ENCODE peak calls at places on chromosomes 11 and 22, in four cellular contexts. One of them, this sample, is unnamed.

GRCh38 chr11:67504023-67504949 is 877 bp downstream of the PITPNM1 start:
- DNase-seq in endothelial cell of umbilical vein: peak; percentile 9
- DNase-seq in A549: peak; percentile 32
- DNase-seq in K562: peak; percentile 75
- DNase-seq in this sample: peak; percentile 70

GRCh38 chr11:92838655-92839334 is 130.7 kb upstream of the MTNR1B start:
- DNase-seq in endothelial cell of umbilical vein: no peak
- DNase-seq in A549: no peak
- DNase-seq in K562: no peak
- DNase-seq in this sample: no peak

GRCh38 chr11:119875841-119876600 is 147.0 kb upstream of the NECTIN1 start:
- DNase-seq in endothelial cell of umbilical vein: no peak
- DNase-seq in A549: no peak
- DNase-seq in K562: no peak
- DNase-seq in this sample: no peak

GRCh38 chr11:17498475-17498874 is 21.8 kb upstream of the ABCC8 start:
- DNase-seq in endothelial cell of umbilical vein: no peak
- DNase-seq in A549: no peak
- DNase-seq in K562: peak; percentile 26
- DNase-seq in this sample: peak; percentile 6

GRCh38 chr11:100681064-100681502 is 6.0 kb upstream of the ARHGAP42 start:
- DNase-seq in endothelial cell of umbilical vein: no peak
- DNase-seq in A549: no peak
- DNase-seq in K562: peak; percentile 58
- DNase-seq in this sample: peak; percentile 88

GRCh38 chr11:15889972-15890371 is 466.4 kb downstream of the SOX6 start:
- DNase-seq in endothelial cell of umbilical vein: no peak
- DNase-seq in A549: no peak
- DNase-seq in K562: no peak
- DNase-seq in this sample: no peak

GRCh38 chr22:40560994-40561515 is 75.5 kb downstream of the MRTFA start:
- DNase-seq in endothelial cell of umbilical vein: no peak
- DNase-seq in A549: no peak
- DNase-seq in K562: no peak
- DNase-seq in this sample: no peak

GRCh38 chr11:94583213-94583884 is 16.2 kb downstream of the PIWIL4 start:
- DNase-seq in endothelial cell of umbilical vein: no peak
- DNase-seq in A549: no peak
- DNase-seq in K562: no peak
- DNase-seq in this sample: no peak

GRCh38 chr11:15770798-15771414 is 585.4 kb downstream of the SOX6 start:
- DNase-seq in endothelial cell of umbilical vein: peak; percentile 16
- DNase-seq in A549: peak; percentile 29
- DNase-seq in K562: peak; percentile 57
- DNase-seq in this sample: peak; percentile 43

GRCh38 chr11:33946930-33947329 is 55.1 kb upstream of the LMO2 start:
- DNase-seq in endothelial cell of umbilical vein: no peak
- DNase-seq in A549: no peak
- DNase-seq in K562: no peak
- DNase-seq in this sample: no peak

GRCh38 chr22:44981857-44982256 is 27.9 kb downstream of the PHF21B start:
- DNase-seq in endothelial cell of umbilical vein: no peak
- DNase-seq in A549: no peak
- DNase-seq in K562: no peak
- DNase-seq in this sample: no peak

GRCh38 chr22:47398921-47399790 is 636.7 kb downstream of the TBC1D22A start:
- DNase-seq in endothelial cell of umbilical vein: no peak
- DNase-seq in A549: no peak
- DNase-seq in K562: no peak
- DNase-seq in this sample: no peak

GRCh38 chr11:114036958-114037357 is 22.6 kb upstream of the ZBTB16 start:
- DNase-seq in endothelial cell of umbilical vein: no peak
- DNase-seq in A549: no peak
- DNase-seq in K562: no peak
- DNase-seq in this sample: no peak
- H3K4me3 ChIP-seq in endothelial cell of umbilical vein: no peak overlapping the region
- H3K4me3 ChIP-seq in A549: no peak overlapping the region
- H3K4me3 ChIP-seq in K562: no peak overlapping the region
- H3K4me3 ChIP-seq in this sample: no peak overlapping the region

DNA sequence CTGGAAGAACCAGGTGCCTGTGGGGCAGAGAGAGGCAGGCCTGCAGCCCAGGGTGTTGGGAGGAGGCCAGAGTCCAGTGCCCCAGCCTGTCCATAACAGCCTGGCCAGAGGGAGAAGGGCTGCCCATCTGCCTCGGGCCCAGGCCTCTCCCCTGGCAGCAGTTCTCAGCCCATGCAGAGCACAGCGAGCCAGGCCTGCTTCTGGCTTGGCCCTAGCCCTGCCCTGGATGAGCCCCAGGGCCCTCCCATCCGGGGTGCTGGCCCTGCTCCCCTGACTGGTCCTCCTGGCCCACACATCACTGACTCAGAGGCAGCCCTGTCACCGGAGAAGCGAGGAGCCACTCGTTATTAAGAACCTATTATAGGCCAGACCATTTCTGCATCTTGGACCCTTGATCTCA is 19.7 kb upstream of the MYRF start:
- DNase-seq in endothelial cell of umbilical vein: no peak
- DNase-seq in A549: no peak
- DNase-seq in K562: no peak
- DNase-seq in this sample: no peak
- TF ChIP-seq MYC in endothelial cell of umbilical vein: no peak
- TF ChIP-seq MYC in A549: no peak
- TF ChIP-seq MYC in K562: no peak
- TF ChIP-seq MYC in this sample: no peak

GRCh38 chr11:104970756-104971155 is 2.4 kb upstream of the CASP4 start:
- DNase-seq in endothelial cell of umbilical vein: peak; percentile 58
- DNase-seq in A549: no peak
- DNase-seq in K562: no peak
- DNase-seq in this sample: no peak

GRCh38 chr11:104968856-104969776 is 742 bp upstream of the CASP4 start:
- DNase-seq in endothelial cell of umbilical vein: peak; percentile 64
- DNase-seq in A549: no peak
- DNase-seq in K562: no peak
- DNase-seq in this sample: peak; percentile 2

GRCh38 chr11:104965735-104966134 is 2.6 kb downstream of the CASP4 start:
- DNase-seq in endothelial cell of umbilical vein: no peak
- DNase-seq in A549: no peak
- DNase-seq in K562: no peak
- DNase-seq in this sample: no peak

GRCh38 chr11:104967493-104968364 is 645 bp downstream of the CASP4 start:
- DNase-seq in endothelial cell of umbilical vein: peak; percentile 75
- DNase-seq in A549: peak; percentile 1
- DNase-seq in K562: no peak
- DNase-seq in this sample: peak; percentile 7

DNA sequence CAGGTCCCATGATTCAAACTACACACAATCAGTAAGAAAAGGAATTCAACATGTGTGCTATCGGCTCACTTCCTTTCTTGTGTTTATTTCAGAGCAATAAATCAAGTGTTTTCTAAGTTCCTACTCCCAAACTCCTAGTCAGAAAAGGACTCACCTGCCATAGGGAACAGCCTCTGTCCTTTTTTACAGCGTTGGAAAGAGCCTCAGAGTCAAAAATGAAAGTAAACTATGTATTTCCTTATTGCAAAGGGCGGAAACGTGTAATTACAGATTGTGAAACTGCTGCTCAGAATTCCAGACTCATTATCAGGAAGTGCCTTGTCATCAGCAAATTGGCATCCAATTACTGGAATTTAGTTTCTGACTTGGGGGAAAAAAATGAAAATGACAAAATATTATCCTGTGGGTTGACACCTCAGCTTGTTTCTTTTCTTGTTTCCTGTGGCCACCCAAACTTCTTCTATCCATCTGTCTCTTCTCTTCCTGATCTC is at the start of gene CASP4:
- DNase-seq in endothelial cell of umbilical vein: peak; percentile 93
- DNase-seq in A549: peak; percentile 1
- DNase-seq in K562: no peak
- DNase-seq in this sample: peak; percentile 72
- TF ChIP-seq MAX in endothelial cell of umbilical vein: no peak
- TF ChIP-seq MAX in A549: no peak
- TF ChIP-seq MAX in K562: no peak
- TF ChIP-seq MAX in this sample: peak; percentile 2

DNA sequence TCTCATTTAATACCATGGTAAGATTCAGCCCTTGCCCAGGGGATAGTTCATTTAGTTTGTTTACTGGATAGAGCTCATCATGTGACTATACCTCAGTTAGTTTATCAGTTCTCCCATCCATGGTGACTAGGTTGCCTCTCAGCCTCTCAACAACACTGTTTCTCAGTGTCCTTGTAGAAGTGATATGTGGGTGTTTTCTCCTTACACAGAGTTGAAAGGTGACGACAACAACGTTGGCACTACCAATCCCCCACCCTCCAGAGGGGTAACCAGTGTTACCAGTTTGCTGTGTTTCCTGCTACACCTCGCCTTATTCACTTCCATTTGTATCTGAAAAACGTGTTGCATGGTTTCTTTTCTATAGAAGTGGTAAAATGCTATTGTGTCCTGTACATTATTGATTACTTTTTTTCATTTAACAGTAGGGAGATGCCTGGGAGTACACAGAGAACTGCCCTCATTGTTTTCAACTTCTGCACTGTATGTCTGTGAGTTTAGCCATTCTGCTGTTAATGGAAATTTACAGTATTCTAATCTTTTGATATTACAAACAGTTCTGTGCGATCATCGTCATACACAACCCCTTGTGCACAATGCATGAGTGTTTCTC is 11.6 kb downstream of the NEAT1 start:
- DNase-seq in endothelial cell of umbilical vein: peak; percentile 33
- DNase-seq in A549: no peak
- DNase-seq in K562: no peak
- DNase-seq in this sample: no peak
- H3K4me3 ChIP-seq in endothelial cell of umbilical vein: no peak overlapping the region
- H3K4me3 ChIP-seq in A549: no peak overlapping the region
- H3K4me3 ChIP-seq in K562: no peak overlapping the region
- H3K4me3 ChIP-seq in this sample: no peak overlapping the region

GRCh38 chr11:35335226-35335625 is 84.1 kb downstream of the SLC1A2 start:
- DNase-seq in endothelial cell of umbilical vein: no peak
- DNase-seq in A549: no peak
- DNase-seq in K562: no peak
- DNase-seq in this sample: no peak
- TF ChIP-seq MYC in endothelial cell of umbilical vein: no peak
- TF ChIP-seq MYC in A549: no peak
- TF ChIP-seq MYC in K562: no peak
- TF ChIP-seq MYC in this sample: no peak

GRCh38 chr11:75272821-75273301 is 32.3 kb downstream of the TPBGL start:
- DNase-seq in endothelial cell of umbilical vein: no peak
- DNase-seq in A549: no peak
- DNase-seq in K562: no peak
- DNase-seq in this sample: no peak
- TF ChIP-seq MAX in endothelial cell of umbilical vein: no peak
- TF ChIP-seq MAX in A549: no peak
- TF ChIP-seq MAX in K562: no peak
- TF ChIP-seq MAX in this sample: no peak

GRCh38 chr22:49863936-49864335 is 10.3 kb downstream of the ZBED4 start:
- DNase-seq in endothelial cell of umbilical vein: no peak
- DNase-seq in A549: no peak
- DNase-seq in K562: no peak
- DNase-seq in this sample: no peak
- H3K4me3 ChIP-seq in endothelial cell of umbilical vein: no peak overlapping the region
- H3K4me3 ChIP-seq in A549: no peak overlapping the region
- H3K4me3 ChIP-seq in K562: no peak overlapping the region
- H3K4me3 ChIP-seq in this sample: no peak overlapping the region

DNA sequence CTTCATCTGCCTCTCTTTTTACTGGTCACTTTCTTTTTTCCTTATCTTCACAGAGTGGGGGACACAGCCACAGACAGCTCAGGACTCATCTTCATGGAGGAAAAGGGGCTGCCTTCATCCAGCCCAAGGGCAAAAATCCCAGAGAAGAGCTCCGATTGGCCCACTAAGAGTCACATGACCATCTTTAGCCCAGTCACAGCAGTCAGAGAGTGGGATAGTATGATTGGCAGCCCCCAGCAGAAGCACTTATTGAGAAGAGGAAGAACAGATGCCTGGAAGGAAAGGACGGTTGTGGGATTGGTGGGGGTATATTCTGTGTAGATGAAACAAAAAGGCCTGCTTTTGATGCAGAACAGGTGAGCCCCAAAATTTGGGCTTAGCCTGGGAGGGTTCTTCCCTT is 77.8 kb downstream of the MN1 start:
- DNase-seq in endothelial cell of umbilical vein: no peak
- DNase-seq in A549: no peak
- DNase-seq in K562: no peak
- DNase-seq in this sample: no peak
- TF ChIP-seq MYC in endothelial cell of umbilical vein: no peak
- TF ChIP-seq MYC in A549: no peak
- TF ChIP-seq MYC in K562: no peak
- TF ChIP-seq MYC in this sample: no peak

This sample was measured in NB4.